ENCODE peak calls at places on chromosomes 16 and 17, in eight cellular contexts. D is stimulated activated CD4-positive, alpha-beta T cell treated with anti-CD3 and anti-CD28 coated beads, Interleukin-15, amount 100 ng/mL, for 24 hours; U is T-cell; M is type B pancreatic cell; X is cardiac septum; Z is NCI-H1930; I is AG04450; P is NAMALWA. B is an unnamed sample.

GRCh38 chr17:48621410-48622387 is 4.5 kb downstream of the HOXB9 start:
- DNase-seq in D (no peak), U (no peak), M (no peak), X (no peak), Z (no peak), I (no peak), P (no peak), B (no peak)

GRCh38 chr17:17729620-17730249 is 48.5 kb downstream of the RAI1 start:
- DNase-seq in D (peak; percentile 63), U (peak; percentile 64), M (no peak), X (no peak), Z (no peak), I (no peak), P (peak; percentile 51), B (peak; percentile 39)

GRCh38 chr17:50360716-50361115 is 12.3 kb downstream of the MRPL27 start:
- DNase-seq in D (no peak), U (no peak), M (no peak), X (peak; percentile 50), Z (no peak), I (no peak), P (no peak), B (no peak)

GRCh38 chr16:84279871-84280270 is 14.8 kb upstream of the WFDC1 start:
- DNase-seq in D (no peak), U (no peak), M (no peak), X (no peak), Z (no peak), I (no peak), P (no peak), B (no peak)

GRCh38 chr17:21288581-21289017 is 4.1 kb downstream of the MAP2K3 start:
- DNase-seq in D (peak; percentile 67), U (no peak), M (no peak), X (no peak), Z (no peak), I (no peak), P (no peak), B (no peak)

GRCh38 chr17:28756025-28756804 is 12.4 kb downstream of the TRAF4 start:
- DNase-seq in D (no peak), U (no peak), M (no peak), X (no peak), Z (no peak), I (no peak), P (no peak), B (no peak)

GRCh38 chr16:74724820-74725549 is 24.3 kb upstream of the MLKL start:
- DNase-seq in D (no peak), U (no peak), M (peak; percentile 65), X (no peak), Z (no peak), I (peak; percentile 44), P (no peak), B (no peak)

GRCh38 chr16:31472559-31473203 is 729 bp downstream of the TGFB1I1 start:
- DNase-seq in D (peak; percentile 50), U (no peak), M (no peak), X (peak; percentile 94), Z (peak; percentile 90), I (peak; percentile 69), P (peak; percentile 68), B (peak; percentile 83)